ENCODE peak calls at places on chromosomes 2 and 18, in four cellular contexts. Q is A549; S is epithelial cell of proximal tubule; M is CD8-positive, alpha-beta T cell. G is an unnamed sample.

GRCh38 chr2:210859314-210859713 is 302.9 kb downstream of the CPS1 start:
- DNase-seq in Q (no peak), S (no peak), M (no peak), G (no peak)

GRCh38 chr2:238269741-238270140 is 18.7 kb downstream of the PER2 start:
- DNase-seq in Q (no peak), S (no peak), M (no peak), G (no peak)

GRCh38 chr18:13581496-13581895 is 144.9 kb downstream of the FAM210A start:
- DNase-seq in Q (no peak), S (no peak), M (no peak), G (no peak)

GRCh38 chr2:160397530-160397865 is 96.1 kb downstream of the RBMS1 start:
- DNase-seq in Q (peak), S (peak), M (no peak), G (no peak)

GRCh38 chr2:52613064-52613463 is 1154.5 kb upstream of the CHAC2 start:
- DNase-seq in Q (peak), S (no peak), M (no peak), G (no peak)

GRCh38 chr18:936941-937340 is 32.3 kb downstream of the ADCYAP1 start:
- DNase-seq in Q (no peak), S (no peak), M (no peak), G (no peak)

GRCh38 chr2:98465456-98466201 is 21.0 kb downstream of the INPP4A start:
- DNase-seq in Q (no peak), S (no peak), M (peak), G (peak)

GRCh38 chr2:106537047-106537446 is 49.9 kb downstream of the CD8B2 start:
- DNase-seq in Q (no peak), S (no peak), M (no peak), G (peak)

GRCh38 chr2:157894694-157895450 is 18.7 kb upstream of the ACVR1 start:
- DNase-seq in Q (no peak), S (no peak), M (no peak), G (no peak)

GRCh38 chr2:199535445-199536177 is 77.9 kb upstream of the SATB2 start:
- DNase-seq in Q (no peak), S (no peak), M (no peak), G (no peak)

GRCh38 chr2:146489386-146489785 is 1355.4 kb upstream of the ACVR2A start:
- DNase-seq in Q (no peak), S (peak), M (no peak), G (no peak)

GRCh38 chr2:241893265-241893664 is 23.7 kb downstream of the RTP5 start:
- DNase-seq in Q (no peak), S (no peak), M (no peak), G (no peak)

GRCh38 chr2:226467221-226467620 is 332.4 kb downstream of the IRS1 start:
- DNase-seq in Q (no peak), S (no peak), M (no peak), G (no peak)

GRCh38 chr2:197647961-197648690 is 27.3 kb downstream of the RFTN2 start:
- DNase-seq in Q (no peak), S (no peak), M (no peak), G (no peak)

GRCh38 chr2:120132691-120133090 is 90.5 kb downstream of the TMEM185B start:
- DNase-seq in Q (no peak), S (no peak), M (no peak), G (no peak)

GRCh38 chr2:19073522-19073921 is 284.9 kb downstream of the OSR1 start:
- DNase-seq in Q (peak), S (no peak), M (no peak), G (no peak)

GRCh38 chr2:177611310-177611886 is 218.8 kb downstream of the AGPS start:
- DNase-seq in Q (no peak), S (no peak), M (no peak), G (no peak)

GRCh38 chr2:235749121-235749780 is 255.4 kb downstream of the AGAP1 start:
- DNase-seq in Q (no peak), S (no peak), M (no peak), G (no peak)

GRCh38 chr2:68225119-68225632 is 27.2 kb downstream of the PPP3R1 start:
- DNase-seq in Q (peak), S (peak), M (no peak), G (no peak)

GRCh38 chr2:188078544-188078943 is 213.1 kb upstream of the GULP1 start:
- DNase-seq in Q (no peak), S (no peak), M (no peak), G (no peak)

GRCh38 chr2:160376576-160376975 is 117.0 kb downstream of the RBMS1 start:
- DNase-seq in Q (peak), S (no peak), M (no peak), G (no peak)

GRCh38 chr2:71932780-71933466 is 214.7 kb downstream of the CYP26B1 start:
- DNase-seq in Q (no peak), S (no peak), M (peak), G (no peak)

GRCh38 chr2:164903944-164904343 is 51.4 kb downstream of the SLC38A11 start:
- DNase-seq in Q (no peak), S (no peak), M (no peak), G (no peak)

GRCh38 chr2:183149489-183149888 is 25.2 kb downstream of the NUP35 start:
- DNase-seq in Q (no peak), S (no peak), M (no peak), G (no peak)

GRCh38 chr2:224971214-224971613 is 71.1 kb downstream of the DOCK10 start:
- DNase-seq in Q (no peak), S (no peak), M (no peak), G (no peak)

GRCh38 chr2:128534688-128535392 is 216.2 kb upstream of the HS6ST1 start:
- DNase-seq in Q (no peak), S (no peak), M (no peak), G (no peak)

GRCh38 chr2:128533101-128533500 is 214.4 kb upstream of the HS6ST1 start:
- DNase-seq in Q (no peak), S (no peak), M (no peak), G (no peak)

GRCh38 chr2:128530025-128530573 is 211.4 kb upstream of the HS6ST1 start:
- DNase-seq in Q (no peak), S (no peak), M (no peak), G (no peak)

GRCh38 chr2:128528133-128528532 is 209.5 kb upstream of the HS6ST1 start:
- DNase-seq in Q (no peak), S (no peak), M (no peak), G (no peak)

DNA sequence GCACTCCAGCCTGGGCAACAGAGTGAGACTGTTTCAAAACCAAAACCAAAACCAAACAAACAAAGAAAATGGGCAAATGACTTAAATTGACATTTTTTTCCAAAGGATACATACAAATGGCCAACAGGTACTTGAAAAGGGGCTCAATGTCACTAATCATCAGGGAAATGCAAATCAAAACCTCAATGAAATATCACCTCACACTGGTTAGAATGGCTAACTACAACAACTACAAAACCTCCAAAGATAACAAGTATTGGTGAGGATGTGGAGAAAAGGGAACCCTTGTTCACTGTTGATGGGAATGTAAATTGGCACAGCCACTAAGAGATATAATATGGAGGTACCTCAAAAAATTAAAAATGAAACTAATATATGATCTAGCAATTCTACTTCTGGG is 213.2 kb upstream of the HS6ST1 start:
- DNase-seq in Q (no peak), S (no peak), M (no peak), G (no peak)
- TF ChIP-seq CTCF in Q (no peak), S (peak), M (no peak), G (no peak)

GRCh38 chr2:8907764-8908163 is 70.4 kb upstream of the KIDINS220 start:
- DNase-seq in Q (no peak), S (no peak), M (no peak), G (no peak)
- TF ChIP-seq CTCF in Q (no peak), S (no peak), M (no peak), G (no peak)

GRCh38 chr18:22108674-22109073 is 60.7 kb upstream of the GATA6 start:
- DNase-seq in Q (peak), S (no peak), M (no peak), G (no peak)
- TF ChIP-seq CTCF in Q (no peak), S (peak), M (no peak), G (no peak)

DNA sequence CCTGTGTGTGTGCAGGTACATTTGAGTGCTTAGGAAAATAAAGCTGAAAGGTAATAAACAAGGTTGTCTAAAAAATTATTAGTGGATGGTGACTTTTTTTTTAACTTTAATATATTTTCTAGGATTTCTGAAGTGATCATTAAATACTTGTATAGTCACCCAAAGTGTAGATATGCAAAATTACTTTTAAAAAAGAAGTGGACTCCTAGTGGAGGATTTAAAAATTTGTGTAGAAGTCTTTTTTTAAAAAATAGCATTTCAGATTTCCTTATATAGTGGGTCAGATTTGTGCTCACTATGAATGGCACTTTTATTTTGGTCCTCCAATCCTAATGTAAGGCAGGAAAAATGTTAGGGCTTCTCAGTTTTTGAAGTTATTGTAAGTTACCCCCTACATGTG is 3.9 kb downstream of the GORASP2 start:
- DNase-seq in Q (no peak), S (no peak), M (no peak), G (no peak)
- TF ChIP-seq CTCF in Q (no peak), S (no peak), M (no peak), G (no peak)

DNA sequence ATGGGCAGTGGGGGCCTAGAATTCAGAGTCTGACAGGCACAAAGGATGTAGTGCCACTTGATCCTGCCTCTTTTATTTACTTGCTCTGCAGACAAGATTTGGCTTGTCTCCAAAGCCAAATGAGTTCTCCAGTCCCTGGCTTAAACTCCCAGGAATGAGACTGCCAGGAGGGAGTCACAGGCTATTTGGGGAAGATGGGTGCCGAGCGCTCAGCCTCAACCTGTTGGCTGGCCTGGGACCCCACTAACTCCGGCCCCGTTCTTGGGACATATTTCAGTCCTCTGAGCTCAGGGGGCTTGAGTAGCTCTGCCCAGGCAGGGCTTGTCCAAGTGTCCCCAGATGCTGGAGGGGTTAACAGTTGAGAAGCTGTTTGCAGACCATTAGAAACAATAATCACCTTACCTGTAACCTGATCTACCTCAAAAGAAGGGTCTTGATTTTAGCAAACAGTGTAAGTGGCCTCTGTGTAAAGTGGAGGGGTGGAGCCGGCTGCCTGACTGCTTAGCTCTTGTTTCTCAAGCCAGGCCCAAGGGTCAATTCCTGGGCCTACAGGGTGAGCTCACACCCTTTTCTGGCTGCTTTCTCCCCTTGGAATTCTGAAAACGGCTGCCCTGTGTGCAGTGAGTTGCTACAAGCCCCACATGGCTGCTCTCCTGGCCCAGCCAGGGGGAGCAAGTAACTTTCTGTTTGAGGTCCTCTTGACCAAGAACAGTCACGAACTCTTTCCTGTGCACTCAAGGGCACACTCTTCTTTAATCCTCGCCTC is 27.1 kb upstream of the FZD5 start:
- DNase-seq in Q (peak), S (peak), M (no peak), G (no peak)
- TF ChIP-seq CTCF in Q (no peak), S (peak), M (no peak), G (no peak)

GRCh38 chr18:7517852-7518251 is 49.3 kb upstream of the PTPRM start:
- DNase-seq in Q (no peak), S (no peak), M (no peak), G (no peak)
- TF ChIP-seq CTCF in Q (no peak), S (no peak), M (no peak), G (no peak)

DNA sequence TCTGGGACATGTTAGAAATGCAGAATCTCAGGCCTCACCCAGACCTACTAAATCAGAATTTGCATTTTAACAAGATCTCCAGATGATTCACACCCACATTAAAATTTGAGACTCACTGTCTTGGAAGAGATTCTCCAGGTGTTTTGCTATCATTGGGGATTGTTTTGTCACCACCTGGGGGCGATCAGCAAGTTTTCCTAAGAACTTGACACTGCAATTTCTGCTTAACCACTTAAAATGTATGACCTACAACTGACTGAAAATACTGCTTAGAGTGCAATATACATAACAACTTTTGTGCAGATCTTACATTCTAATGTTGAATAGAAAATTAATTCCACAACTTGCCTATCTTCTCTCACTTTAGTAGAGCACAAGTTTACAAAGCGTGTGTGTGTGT is 18.9 kb upstream of the ITGA4 start:
- DNase-seq in Q (peak), S (no peak), M (peak), G (no peak)
- TF ChIP-seq CTCF in Q (peak), S (peak), M (no peak), G (no peak)

DNA sequence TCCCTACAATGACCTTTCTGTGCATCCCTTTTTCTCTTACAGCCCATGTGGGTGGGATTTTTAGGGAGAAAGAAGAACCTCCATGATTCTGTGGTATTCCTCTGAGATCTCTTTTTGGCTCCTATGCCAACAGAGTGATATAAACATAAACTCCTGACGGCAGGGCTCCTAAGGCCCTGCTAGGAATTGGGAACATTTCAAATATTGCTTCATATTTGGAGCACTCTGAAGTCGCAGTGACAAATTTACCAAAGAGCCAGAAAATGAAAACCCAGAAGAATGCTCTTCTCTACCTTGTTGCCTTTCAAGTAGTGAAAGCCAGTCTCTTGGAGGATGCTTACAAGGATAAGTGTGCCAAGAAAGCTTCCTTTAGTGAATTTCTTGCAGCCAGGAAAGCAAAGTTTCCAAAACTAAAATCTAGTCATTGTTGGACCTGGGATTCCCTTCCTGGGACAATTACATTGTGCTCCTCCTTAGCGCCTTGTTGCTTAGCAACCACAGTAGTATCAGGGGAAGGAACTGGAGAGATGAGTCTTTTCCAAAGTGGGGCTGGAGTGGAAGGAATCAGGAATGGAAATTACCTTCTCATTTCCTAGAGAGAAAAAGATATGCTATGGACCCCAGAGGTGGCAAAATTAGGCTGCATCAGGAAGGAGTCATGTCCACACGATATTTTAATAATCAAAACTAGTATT is 7.3 kb upstream of the SETBP1 start:
- DNase-seq in Q (no peak), S (no peak), M (no peak), G (no peak)
- TF ChIP-seq CTCF in Q (no peak), S (no peak), M (no peak), G (no peak)